ENCODE peak calls at places on chromosomes 7 and 10, in four cellular contexts. A, S, Q and K are unnamed samples.

GRCh38 chr10:122304054-122304579 is 33.0 kb downstream of the BTBD16 start:
- DNase-seq in A (no peak), S (no peak), Q (no peak), K (no peak)

GRCh38 chr10:5556576-5556975 is 31.8 kb downstream of the CALML3 start:
- DNase-seq in A (no peak), S (no peak), Q (no peak), K (no peak)

GRCh38 chr10:131946880-131947279 is 34.8 kb downstream of the BNIP3 start:
- DNase-seq in A (no peak), S (no peak), Q (no peak), K (peak)

GRCh38 chr7:149013876-149014275 is 14.4 kb downstream of the PDIA4 start:
- DNase-seq in A (no peak), S (no peak), Q (no peak), K (no peak)

GRCh38 chr7:92680458-92680857 is 90.3 kb upstream of the FAM133B start:
- DNase-seq in A (no peak), S (no peak), Q (no peak), K (no peak)

GRCh38 chr7:149860821-149861727 is 12.7 kb upstream of the ATP6V0E2 start:
- DNase-seq in A (peak), S (no peak), Q (no peak), K (no peak)

GRCh38 chr10:44982496-44982895 is 3.9 kb upstream of the DEPP1 start:
- DNase-seq in A (no peak), S (no peak), Q (no peak), K (no peak)

GRCh38 chr7:4790516-4790991 is 15.1 kb downstream of the AP5Z1 start:
- DNase-seq in A (no peak), S (no peak), Q (no peak), K (no peak)

GRCh38 chr7:130299909-130300308 is 6.9 kb downstream of the CPA4 start:
- DNase-seq in A (no peak), S (no peak), Q (no peak), K (no peak)

GRCh38 chr10:121926669-121927360 is 1.0 kb downstream of the ATE1 start:
- DNase-seq in A (peak), S (no peak), Q (no peak), K (peak)

GRCh38 chr7:25303380-25304321 is 75.4 kb upstream of the NPVF start:
- DNase-seq in A (no peak), S (no peak), Q (peak), K (no peak)

GRCh38 chr10:109835257-109835656 is 88.1 kb downstream of the XPNPEP1 start:
- DNase-seq in A (no peak), S (no peak), Q (no peak), K (no peak)

GRCh38 chr7:140369294-140369693 is 29.0 kb downstream of the SLC37A3 start:
- DNase-seq in A (no peak), S (no peak), Q (no peak), K (no peak)

GRCh38 chr7:129635300-129636029 is 23.9 kb downstream of the NRF1 start:
- DNase-seq in A (peak), S (peak), Q (peak), K (peak)

GRCh38 chr10:132185601-132186487 is 904 bp upstream of the DPYSL4 start:
- DNase-seq in A (no peak), S (peak), Q (peak), K (peak)

GRCh38 chr10:86958109-86958830 is at the start of gene SNCG:
- DNase-seq in A (no peak), S (peak), Q (no peak), K (peak)

GRCh38 chr7:47045592-47045991 is 536.3 kb downstream of the TNS3 start:
- DNase-seq in A (no peak), S (no peak), Q (no peak), K (peak)

GRCh38 chr7:135845415-135846075 is 96.9 kb upstream of the FAM180A start:
- DNase-seq in A (no peak), S (no peak), Q (no peak), K (peak)

GRCh38 chr7:159027803-159028455 is 116.7 kb downstream of the VIPR2 start:
- DNase-seq in A (no peak), S (peak), Q (peak), K (peak)

GRCh38 chr10:117663750-117664149 is 121.2 kb downstream of the EMX2 start:
- DNase-seq in A (peak), S (no peak), Q (peak), K (peak)

GRCh38 chr10:122417667-122418066 is 36.8 kb upstream of the ARMS2 start:
- DNase-seq in A (no peak), S (no peak), Q (no peak), K (peak)

DNA sequence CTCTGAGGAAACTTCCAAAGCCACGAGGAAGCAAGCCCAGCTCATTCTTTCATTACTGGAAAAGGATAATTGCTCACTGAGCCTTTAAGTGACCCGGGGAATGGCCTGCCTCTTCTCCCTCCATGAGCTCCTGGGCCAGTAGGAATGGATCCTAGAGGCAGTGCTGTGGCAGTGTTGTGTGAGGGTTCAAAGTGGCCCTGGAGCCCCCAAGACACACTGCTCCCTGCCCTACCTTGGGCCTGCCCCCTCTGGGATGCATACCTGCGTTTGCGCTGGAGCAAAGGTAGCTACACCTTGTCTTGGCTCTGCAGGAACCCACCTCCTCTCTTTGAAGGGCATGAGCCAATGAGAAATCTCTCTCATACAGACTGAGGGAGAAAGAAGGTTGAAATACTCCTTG is 115.8 kb upstream of the ANLN start:
- DNase-seq in A (no peak), S (no peak), Q (peak), K (no peak)
- H3K4me3 ChIP-seq in A (no peak), S (no peak), Q (no peak), K (no peak)

GRCh38 chr10:277963-278362 is 142.7 kb downstream of the ZMYND11 start:
- DNase-seq in A (no peak), S (no peak), Q (no peak), K (no peak)

GRCh38 chr10:278707-279106 is 143.5 kb downstream of the ZMYND11 start:
- DNase-seq in A (no peak), S (no peak), Q (no peak), K (no peak)

GRCh38 chr10:279232-279631 is 144.0 kb downstream of the ZMYND11 start:
- DNase-seq in A (no peak), S (no peak), Q (no peak), K (no peak)

GRCh38 chr10:282294-283139 is 147.3 kb downstream of the ZMYND11 start:
- DNase-seq in A (no peak), S (no peak), Q (no peak), K (peak)

GRCh38 chr10:279655-280054 is 144.4 kb downstream of the ZMYND11 start:
- DNase-seq in A (no peak), S (no peak), Q (no peak), K (no peak)
- TF ChIP-seq CTCF in A (peak), S (no peak), Q (no peak), K (no peak)

GRCh38 chr10:103969436-103969835 is 2.5 kb downstream of the SLK start:
- DNase-seq in A (no peak), S (no peak), Q (no peak), K (no peak)
- H3K4me3 ChIP-seq in A (peak), S (peak), Q (peak), K (peak)

DNA sequence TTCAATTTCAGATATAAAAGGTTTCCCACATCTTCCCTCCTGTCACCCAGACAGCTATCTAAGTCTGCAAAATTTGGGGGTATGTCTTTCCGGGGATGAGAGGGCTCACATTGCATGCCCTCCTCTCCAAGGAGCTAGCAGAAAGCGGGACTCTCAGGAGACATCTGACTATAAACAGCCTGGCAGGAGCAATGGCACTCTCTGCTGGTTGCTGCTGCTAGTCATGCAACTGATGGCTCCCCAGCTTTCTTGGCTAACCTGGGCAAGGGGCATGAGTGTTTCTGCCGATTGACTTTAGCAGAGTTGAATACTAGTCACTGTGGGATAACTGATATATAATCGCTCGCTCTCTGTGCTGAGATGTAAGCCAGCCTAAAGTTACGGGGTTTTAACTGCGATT is 12.0 kb downstream of the TBX20 start:
- DNase-seq in A (no peak), S (peak), Q (no peak), K (no peak)
- TF ChIP-seq CTCF in A (no peak), S (no peak), Q (no peak), K (no peak)

GRCh38 chr10:79071535-79071923 is 2.8 kb downstream of the ZMIZ1 start:
- DNase-seq in A (no peak), S (no peak), Q (no peak), K (no peak)
- H3K4me3 ChIP-seq in A (peak), S (peak), Q (peak), K (peak)